ENCODE peak calls at places on chromosomes 2 and 18, in ten cellular contexts. O is spleen, P is heart left ventricle, R is A549, A is uterus, D is lower leg skin, N is right lobe of liver, G is prostate gland, M is gastrocnemius medialis, X is IMR-90. I is an unnamed sample.

GRCh38 chr2:236979664-236980063 is 106.0 kb upstream of the COPS8 start:
- DNase-seq in O (no peak), P (no peak), R (no peak), A (no peak), D (no peak), N (no peak), G (no peak), M (no peak), X (no peak), I (no peak)

GRCh38 chr2:233165895-233166661 is 85.4 kb upstream of the ATG16L1 start:
- DNase-seq in O (peak), P (peak), R (peak), A (no peak), D (peak), N (peak), G (no peak), M (peak), X (no peak), I (peak)

GRCh38 chr2:217794133-217794986 is 208.4 kb downstream of the TNS1 start:
- DNase-seq in O (no peak), P (no peak), R (no peak), A (peak), D (no peak), N (no peak), G (no peak), M (no peak), X (no peak), I (no peak)

GRCh38 chr2:58571181-58571852 is 330.2 kb upstream of the FANCL start:
- DNase-seq in O (no peak), P (no peak), R (peak), A (no peak), D (peak), N (no peak), G (peak), M (no peak), X (peak), I (peak)

GRCh38 chr2:1591978-1592907 is 152.1 kb downstream of the PXDN start:
- DNase-seq in O (peak), P (peak), R (peak), A (peak), D (peak), N (peak), G (peak), M (peak), X (peak), I (peak)

GRCh38 chr2:148300534-148300933 is 279.6 kb downstream of the MBD5 start:
- DNase-seq in O (no peak), P (no peak), R (no peak), A (no peak), D (no peak), N (no peak), G (no peak), M (no peak), X (peak), I (no peak)

GRCh38 chr2:96493072-96493471 is 12.1 kb downstream of the NEURL3 start:
- DNase-seq in O (no peak), P (no peak), R (peak), A (no peak), D (no peak), N (no peak), G (no peak), M (no peak), X (no peak), I (no peak)

GRCh38 chr18:2979871-2980606 is 32.9 kb downstream of the LPIN2 start:
- DNase-seq in O (no peak), P (no peak), R (no peak), A (no peak), D (no peak), N (peak), G (no peak), M (no peak), X (no peak), I (no peak)

GRCh38 chr2:23412556-23413155 is 27.7 kb downstream of the KLHL29 start:
- DNase-seq in O (peak), P (no peak), R (no peak), A (no peak), D (no peak), N (no peak), G (no peak), M (no peak), X (peak), I (no peak)

GRCh38 chr18:23835506-23835905 is 146.3 kb downstream of the LAMA3 start:
- DNase-seq in O (no peak), P (no peak), R (no peak), A (peak), D (no peak), N (no peak), G (no peak), M (no peak), X (no peak), I (no peak)

GRCh38 chr2:184598313-184599053 is at the start of gene ZNF804A:
- DNase-seq in O (peak), P (peak), R (peak), A (no peak), D (peak), N (peak), G (no peak), M (peak), X (peak), I (peak)

GRCh38 chr2:102662861-102663260 is 43.5 kb downstream of the SLC9A2 start:
- DNase-seq in O (no peak), P (no peak), R (no peak), A (no peak), D (no peak), N (no peak), G (no peak), M (no peak), X (no peak), I (no peak)

GRCh38 chr2:219570924-219571310 is 422 bp downstream of the OBSL1 start:
- DNase-seq in O (no peak), P (no peak), R (no peak), A (no peak), D (no peak), N (no peak), G (no peak), M (no peak), X (peak), I (no peak)

GRCh38 chr2:58289029-58289428 is 47.9 kb upstream of the FANCL start:
- DNase-seq in O (no peak), P (no peak), R (no peak), A (no peak), D (no peak), N (no peak), G (no peak), M (no peak), X (peak), I (no peak)

GRCh38 chr2:6535572-6535971 is 330.1 kb downstream of the CMPK2 start:
- DNase-seq in O (no peak), P (no peak), R (no peak), A (no peak), D (no peak), N (no peak), G (no peak), M (no peak), X (no peak), I (no peak)

GRCh38 chr2:232781765-232782164 is 5.4 kb upstream of the KCNJ13 start:
- DNase-seq in O (no peak), P (no peak), R (peak), A (no peak), D (no peak), N (no peak), G (no peak), M (no peak), X (peak), I (peak)

GRCh38 chr2:133756833-133757232 is 188.6 kb upstream of the NCKAP5 start:
- DNase-seq in O (no peak), P (no peak), R (no peak), A (no peak), D (no peak), N (no peak), G (no peak), M (no peak), X (no peak), I (no peak)

GRCh38 chr2:22697054-22697453 is 687.9 kb upstream of the KLHL29 start:
- DNase-seq in O (no peak), P (no peak), R (no peak), A (no peak), D (no peak), N (no peak), G (no peak), M (no peak), X (no peak), I (no peak)

GRCh38 chr2:69816923-69817542 is 12.4 kb upstream of the GMCL1 start:
- DNase-seq in O (no peak), P (peak), R (peak), A (peak), D (peak), N (no peak), G (peak), M (peak), X (peak), I (peak)

GRCh38 chr18:35220424-35220823 is 20.4 kb upstream of the ZNF397 start:
- DNase-seq in O (no peak), P (no peak), R (no peak), A (no peak), D (no peak), N (no peak), G (no peak), M (no peak), X (no peak), I (no peak)
- TF ChIP-seq CTCF in O (no peak), P (no peak), R (no peak), A (no peak), D (no peak), N (no peak), G (no peak), M (no peak), X (no peak), I (no peak)

DNA sequence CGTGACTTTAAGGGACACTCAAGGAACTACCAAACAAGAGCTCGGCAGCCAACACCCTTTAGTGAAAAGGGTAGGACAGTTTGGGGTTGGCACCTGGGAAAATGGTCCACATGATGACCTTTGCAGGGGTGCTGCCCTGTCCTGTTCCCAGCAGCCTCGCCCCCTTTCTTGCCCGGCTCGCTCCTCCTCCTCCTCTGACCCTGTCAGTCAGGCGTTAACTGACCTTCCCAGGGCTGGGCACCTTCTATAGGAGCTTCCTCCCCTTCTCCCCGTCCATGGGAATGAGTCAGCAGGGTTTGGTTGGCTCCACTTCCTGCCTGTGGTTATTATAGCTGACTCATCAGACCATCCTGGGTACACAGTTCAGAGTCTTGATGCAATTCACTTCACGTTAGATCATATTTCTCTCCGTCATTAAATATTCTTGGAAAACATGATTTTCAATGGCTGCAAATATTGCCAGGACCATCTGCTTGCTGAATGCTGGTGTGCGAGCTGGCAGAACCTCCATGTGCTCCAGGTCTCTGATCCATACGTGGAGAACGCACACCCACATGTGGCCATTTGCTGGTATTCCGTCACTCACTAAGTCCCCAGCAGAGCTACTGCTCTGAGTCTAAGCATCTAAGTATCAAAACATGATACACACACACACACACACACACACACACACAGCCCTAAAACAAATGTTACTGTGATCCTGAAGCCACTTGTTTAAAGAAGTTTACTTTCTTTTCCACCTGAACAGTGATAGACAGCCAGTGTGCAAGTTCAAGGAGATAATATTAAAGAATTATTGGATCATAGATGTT is 185.0 kb downstream of the ANAPC1 start:
- DNase-seq in O (peak), P (peak), R (peak), A (peak), D (peak), N (peak), G (peak), M (peak), X (peak), I (peak)
- TF ChIP-seq POLR2A in O (no peak), P (no peak), R (no peak), A (no peak), D (no peak), N (no peak), G (no peak), M (peak), X (no peak), I (no peak)

GRCh38 chr18:44098551-44099098 is 582.1 kb upstream of the SETBP1 start:
- DNase-seq in O (no peak), P (no peak), R (no peak), A (no peak), D (no peak), N (no peak), G (no peak), M (no peak), X (peak), I (peak)
- TF ChIP-seq CTCF in O (no peak), P (peak), R (no peak), A (no peak), D (no peak), N (peak), G (no peak), M (no peak), X (no peak), I (peak)

GRCh38 chr18:711693-712400 is 583 bp downstream of the ENOSF1 start:
- DNase-seq in O (peak), P (peak), R (peak), A (peak), D (peak), N (peak), G (peak), M (peak), X (peak), I (peak)

GRCh38 chr18:713135-713490 is 683 bp upstream of the ENOSF1 start:
- DNase-seq in O (peak), P (no peak), R (no peak), A (no peak), D (no peak), N (no peak), G (no peak), M (no peak), X (no peak), I (no peak)

GRCh38 chr18:710418-711300 is 1.8 kb downstream of the ENOSF1 start:
- DNase-seq in O (no peak), P (no peak), R (no peak), A (no peak), D (no peak), N (no peak), G (no peak), M (no peak), X (no peak), I (peak)

GRCh38 chr18:711330-711692 is 1.1 kb downstream of the ENOSF1 start:
- DNase-seq in O (no peak), P (no peak), R (no peak), A (no peak), D (no peak), N (no peak), G (no peak), M (no peak), X (no peak), I (no peak)

DNA sequence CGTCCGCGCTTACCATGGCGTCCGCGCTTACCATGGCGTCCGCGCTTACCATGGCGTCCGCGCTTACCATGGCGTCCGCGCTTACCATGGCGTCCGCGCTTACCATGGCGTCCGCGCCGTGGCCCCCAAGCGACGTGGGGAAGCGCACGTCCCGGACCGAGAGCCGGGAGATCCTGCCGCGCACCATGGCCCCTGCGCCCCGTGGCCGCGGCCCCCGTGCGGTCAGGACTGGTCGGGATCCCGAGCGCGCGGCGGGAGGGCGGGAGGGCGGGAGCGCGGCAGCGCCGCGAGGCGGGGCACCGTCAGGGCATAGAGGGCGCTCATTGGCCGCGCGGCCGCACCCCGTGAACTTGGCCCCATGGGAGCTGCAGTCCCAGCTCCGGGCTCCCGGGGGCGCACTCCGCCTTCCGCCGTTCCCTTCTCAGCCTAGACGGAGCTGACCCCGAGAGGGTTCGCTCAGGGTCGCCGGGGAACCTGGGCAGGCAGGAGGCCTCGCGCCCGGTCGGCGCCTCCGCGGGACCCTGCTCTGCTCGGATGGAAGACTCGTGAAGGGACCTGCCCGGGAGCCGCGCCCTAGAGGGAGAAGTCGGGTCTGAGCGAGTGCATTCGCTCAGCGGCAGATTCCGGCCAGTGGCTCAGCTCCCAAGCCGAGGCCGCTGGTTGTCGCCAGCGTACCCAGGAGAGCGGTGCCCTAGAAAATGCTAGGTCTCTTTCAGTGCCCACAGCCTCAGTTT is at the start of gene ENOSF1:
- DNase-seq in O (peak), P (peak), R (peak), A (peak), D (peak), N (peak), G (peak), M (peak), X (peak), I (peak)
- TF ChIP-seq POLR2A in O (no peak), P (no peak), R (peak), A (no peak), D (no peak), N (peak), G (peak), M (peak), X (no peak), I (peak)

DNA sequence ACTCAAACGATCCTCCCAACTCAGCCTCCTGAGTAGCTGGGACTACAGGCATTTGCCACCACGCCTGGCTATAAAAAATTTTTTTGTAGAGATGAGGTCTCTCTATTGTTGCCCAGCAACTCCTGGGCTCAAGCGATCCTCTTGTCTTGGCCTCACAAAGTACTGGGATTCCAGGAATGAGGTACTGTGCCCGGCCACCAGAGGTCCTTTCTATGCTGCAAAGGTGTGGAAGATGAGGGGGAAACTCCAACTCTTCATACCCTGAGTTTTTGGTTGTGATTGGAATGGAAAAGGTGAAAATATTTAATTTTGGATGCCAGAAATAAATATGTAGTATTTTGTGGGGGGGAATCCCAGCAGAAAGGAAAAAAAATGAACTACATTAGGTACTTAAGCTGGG is 36.0 kb downstream of the MRPL33 start:
- DNase-seq in O (no peak), P (no peak), R (no peak), A (peak), D (no peak), N (no peak), G (peak), M (no peak), X (peak), I (peak)
- TF ChIP-seq CTCF in O (peak), P (peak), R (peak), A (peak), D (no peak), N (peak), G (peak), M (peak), X (peak), I (peak)

I was measured in body of pancreas.